ENCODE peak calls at places on chromosomes 7 and 10, in ten cellular contexts. U is spleen, J is AG04450, B is heart left ventricle, O is colonic mucosa, R is brain microvascular endothelial cell, V is fibroblast of lung, F is PC-9, I is A549, N is coronary artery. G is an unnamed sample.

GRCh38 chr10:130761896-130762295 is 549.6 kb downstream of the TCERG1L start:
- DNase-seq in U (peak; percentile 44), I (no peak), F (no peak), V (no peak), R (no peak), B (no peak), O (no peak), N (no peak), J (no peak), G (no peak)

GRCh38 chr10:129971381-129972144 is 7.5 kb upstream of the EBF3 start:
- DNase-seq in N (no peak), B (peak; percentile 79), R (no peak), I (peak; percentile 63), V (peak; percentile 15), U (peak; percentile 79), J (no peak), F (no peak), O (peak; percentile 53), G (no peak)

GRCh38 chr10:25017661-25018060 is 1.2 kb downstream of the THNSL1 start:
- DNase-seq in I (no peak), B (no peak), J (no peak), R (no peak), V (no peak), F (no peak), U (no peak), N (no peak), O (no peak), G (no peak)

GRCh38 chr7:23000597-23001360 is 13.2 kb downstream of the HYCC1 start:
- DNase-seq in N (no peak), R (no peak), J (no peak), O (no peak), B (no peak), F (no peak), V (peak; percentile 60), I (no peak), U (no peak), G (no peak)

GRCh38 chr7:48832303-48832845 is 92.0 kb upstream of the CDC14C start:
- DNase-seq in I (no peak), N (no peak), J (no peak), F (no peak), R (no peak), B (no peak), U (no peak), V (no peak), O (no peak), G (peak; percentile 6)

GRCh38 chr10:91901784-91902677 is 7.3 kb downstream of the FGFBP3 start:
- DNase-seq in B (no peak), I (peak; percentile 45), U (no peak), J (peak; percentile 67), N (no peak), O (peak; percentile 32), V (peak; percentile 92), R (peak; percentile 97), F (peak; percentile 85), G (no peak)

GRCh38 chr7:138828302-138828701 is 30.3 kb upstream of the ATP6V0A4 start:
- DNase-seq in I (no peak), V (no peak), R (no peak), B (no peak), J (no peak), U (no peak), O (no peak), F (no peak), N (no peak), G (no peak)

GRCh38 chr10:74244807-74245206 is 93.8 kb downstream of the ADK start:
- DNase-seq in N (no peak), I (no peak), B (no peak), U (no peak), O (no peak), J (no peak), F (no peak), V (no peak), R (no peak), G (no peak)

GRCh38 chr7:39758234-39758970 is 135.0 kb downstream of the RALA start:
- DNase-seq in O (no peak), B (peak; percentile 65), U (no peak), V (no peak), N (no peak), F (no peak), I (no peak), J (no peak), R (no peak), G (no peak)

GRCh38 chr10:126375926-126376554 is 12.2 kb downstream of the ADAM12 start:
- DNase-seq in F (peak; percentile 72), N (no peak), J (no peak), U (no peak), R (peak; percentile 32), I (no peak), V (peak; percentile 46), B (no peak), O (no peak), G (no peak)

GRCh38 chr7:94392391-94392782 is 2.3 kb upstream of the COL1A2 start:
- DNase-seq in V (no peak), N (no peak), F (no peak), I (no peak), B (no peak), R (no peak), O (no peak), J (no peak), U (no peak), G (no peak)

GRCh38 chr7:131640686-131641085 is 84.3 kb upstream of the PODXL start:
- DNase-seq in J (no peak), R (peak; percentile 35), F (no peak), U (no peak), O (no peak), V (no peak), N (no peak), B (no peak), I (no peak), G (no peak)

GRCh38 chr10:35306852-35307251 is 29.5 kb upstream of the CCNY start:
- DNase-seq in O (peak; percentile 23), N (no peak), U (no peak), I (no peak), B (no peak), R (no peak), F (peak; percentile 95), V (peak; percentile 50), J (no peak), G (no peak)

GRCh38 chr10:76036410-76036940 is 605.1 kb downstream of the LRMDA start:
- DNase-seq in F (no peak), R (peak; percentile 54), N (peak; percentile 82), U (peak; percentile 85), V (peak; percentile 59), J (peak; percentile 32), O (peak; percentile 84), B (peak; percentile 86), I (peak; percentile 64), G (peak; percentile 58)

GRCh38 chr7:114048386-114049235 is 129.8 kb upstream of the PPP1R3A start:
- DNase-seq in F (no peak), B (no peak), N (no peak), I (peak; percentile 6), R (peak; percentile 32), U (no peak), O (no peak), V (peak; percentile 45), J (no peak), G (no peak)
- H3K4me3 ChIP-seq in F (peak overlapping the region; percentile 43), B (peak overlapping the region; percentile 36), N (peak overlapping the region; percentile 53), I (peak overlapping the region; percentile 29), R (no peak overlapping the region), U (peak overlapping the region; percentile 14), O (no peak overlapping the region), V (no peak overlapping the region), J (no peak overlapping the region), G (peak overlapping the region; percentile 20)

GRCh38 chr10:377228-377627 is 242.0 kb downstream of the ZMYND11 start:
- DNase-seq in F (no peak), I (no peak), J (no peak), U (peak; percentile 14), V (no peak), B (no peak), R (no peak), O (no peak), N (no peak), G (no peak)
- H3K27ac ChIP-seq in F (no peak overlapping the region), I (no peak overlapping the region), J (no peak overlapping the region), U (no peak overlapping the region), V (no peak overlapping the region), B (no peak overlapping the region), R (no peak overlapping the region), O (no peak overlapping the region), N (no peak overlapping the region), G (no peak overlapping the region)

GRCh38 chr10:29533696-29534285 is 101.0 kb downstream of the SVIL start:
- DNase-seq in F (no peak), J (no peak), V (peak; percentile 49), U (no peak), B (no peak), N (no peak), O (peak; percentile 36), R (no peak), I (no peak), G (no peak)

GRCh38 chr10:29534590-29534989 is 100.2 kb downstream of the SVIL start:
- DNase-seq in J (no peak), U (no peak), O (no peak), B (no peak), N (no peak), I (no peak), F (no peak), R (no peak), V (peak; percentile 9), G (no peak)

GRCh38 chr10:29533046-29533445 is 101.7 kb downstream of the SVIL start:
- DNase-seq in F (no peak), I (no peak), R (no peak), O (no peak), J (no peak), N (peak; percentile 40), U (no peak), V (no peak), B (no peak), G (no peak)

GRCh38 chr10:29535778-29536459 is 98.9 kb downstream of the SVIL start:
- DNase-seq in J (no peak), B (no peak), R (no peak), O (no peak), V (peak; percentile 48), U (no peak), N (no peak), I (no peak), F (no peak), G (no peak)

GRCh38 chr10:29535012-29535777 is 99.6 kb downstream of the SVIL start:
- DNase-seq in I (peak; percentile 84), F (no peak), R (peak; percentile 91), O (peak; percentile 88), N (no peak), U (no peak), V (peak; percentile 93), B (peak; percentile 74), J (peak; percentile 64), G (peak; percentile 55)
- TF ChIP-seq CTCF in I (peak; percentile 76), F (peak; percentile 25), R (peak; percentile 94), O (peak; percentile 66), N (peak; percentile 40), U (no peak), V (peak; percentile 93), B (peak; percentile 64), J (peak; percentile 90), G (peak; percentile 38)

DNA sequence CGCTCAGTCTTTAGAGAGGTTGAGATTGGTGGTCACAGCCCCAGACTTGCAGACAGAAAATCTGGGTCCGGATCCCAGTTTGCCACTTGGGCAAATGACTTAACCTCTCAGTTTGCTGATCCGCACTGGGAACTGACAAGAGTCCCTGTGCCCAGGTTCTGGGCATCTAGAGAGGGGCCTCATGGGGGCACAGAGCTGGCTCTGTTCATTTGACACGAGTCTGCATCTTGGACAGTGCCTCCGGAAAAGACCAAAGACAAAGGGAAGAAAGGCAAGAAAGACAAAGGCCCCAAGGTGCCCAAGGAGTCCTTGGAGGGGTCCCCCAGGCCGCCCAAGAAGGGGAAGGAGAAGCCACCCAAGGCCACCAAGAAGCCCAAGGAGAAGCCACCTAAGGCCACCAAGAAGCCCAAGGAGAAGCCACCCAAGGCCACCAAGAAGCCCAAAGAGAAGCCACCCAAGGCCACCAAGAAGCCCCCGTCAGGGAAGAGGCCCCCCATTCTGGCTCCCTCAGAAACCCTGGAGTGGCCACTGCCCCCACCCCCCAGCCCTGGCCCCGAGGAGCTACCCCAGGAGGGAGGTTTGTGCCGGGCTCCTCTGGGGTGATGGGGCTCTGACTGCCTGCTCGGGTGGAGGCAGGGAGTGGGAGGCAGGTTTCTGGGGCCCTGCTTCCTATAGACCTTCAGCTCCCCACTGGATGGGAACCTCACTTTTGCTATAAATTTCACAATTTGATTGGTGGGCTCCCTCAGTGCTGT is 2.3 kb downstream of the AEBP1 start:
- DNase-seq in B (no peak), R (no peak), O (no peak), V (no peak), I (no peak), F (no peak), N (no peak), J (no peak), U (peak; percentile 57), G (no peak)
- H3K4me3 ChIP-seq in B (no peak overlapping the region), R (peak overlapping the region; percentile 75), O (no peak overlapping the region), V (peak overlapping the region; percentile 87), I (no peak overlapping the region), F (no peak overlapping the region), N (peak overlapping the region; percentile 80), J (no peak overlapping the region), U (no peak overlapping the region), G (no peak overlapping the region)